ENCODE peak calls at places on chromosome 11, in six cellular contexts. I is breast epithelium, D is GM12892, X is endothelial cell of umbilical vein, N is stomach, O is HepG2. Q is an unnamed sample.
A peak's percentile ranks its signal among the peaks of the same experiment; 100 is the strongest.

GRCh38 chr11:118870396-118871343 is 13.0 kb upstream of the CXCR5 start:
- DNase-seq in N (no peak), O (peak; percentile 28), X (no peak), I (peak; percentile 41), D (no peak), Q (peak; percentile 82)

GRCh38 chr11:12853652-12854296 is 155.3 kb upstream of the RASSF10 start:
- DNase-seq in I (no peak), N (peak; percentile 71), X (no peak), D (no peak), O (no peak), Q (no peak)

GRCh38 chr11:47886096-47886495 is 37.9 kb upstream of the NUP160 start:
- DNase-seq in D (no peak), N (no peak), I (no peak), O (no peak), X (peak; percentile 87), Q (peak; percentile 71)

GRCh38 chr11:134528453-134528852 is 116.4 kb upstream of the B3GAT1 start:
- DNase-seq in O (no peak), N (no peak), X (no peak), D (no peak), I (no peak), Q (peak; percentile 24)

GRCh38 chr11:126416542-126417090 is 61.1 kb downstream of the ST3GAL4 start:
- DNase-seq in N (peak; percentile 88), D (peak; percentile 68), O (no peak), I (peak; percentile 67), X (peak; percentile 91), Q (peak; percentile 96)

GRCh38 chr11:72411623-72412532 is 22.5 kb downstream of the CLPB start:
- DNase-seq in I (peak; percentile 28), X (no peak), D (no peak), N (no peak), O (peak; percentile 70), Q (peak; percentile 72)

GRCh38 chr11:124113890-124114289 is 1.4 kb upstream of the VWA5A start:
- DNase-seq in I (no peak), X (peak; percentile 51), O (no peak), D (no peak), N (no peak), Q (no peak)

GRCh38 chr11:76783901-76784813 is 1.0 kb downstream of the TSKU start:
- DNase-seq in O (peak; percentile 79), N (peak; percentile 56), I (peak; percentile 50), X (peak; percentile 84), D (no peak), Q (peak; percentile 81)

GRCh38 chr11:131530411-131530810 is 160.0 kb downstream of the NTM start:
- DNase-seq in D (no peak), O (no peak), N (no peak), X (no peak), I (no peak), Q (no peak)

GRCh38 chr11:130765951-130766649 is 150.2 kb downstream of the SNX19 start:
- DNase-seq in N (no peak), O (no peak), I (no peak), D (no peak), X (no peak), Q (no peak)

GRCh38 chr11:72568861-72569260 is 105.4 kb downstream of the PDE2A start:
- DNase-seq in D (no peak), N (no peak), I (no peak), X (no peak), O (no peak), Q (no peak)

GRCh38 chr11:101445761-101446160 is 138.0 kb downstream of the TRPC6 start:
- DNase-seq in N (no peak), I (no peak), D (no peak), X (no peak), O (no peak), Q (no peak)

GRCh38 chr11:620935-621814 is 3.6 kb downstream of the CDHR5 start:
- DNase-seq in O (no peak), X (no peak), I (no peak), D (no peak), N (no peak), Q (peak; percentile 64)

GRCh38 chr11:130179396-130180306 is 20.1 kb downstream of the ST14 start:
- DNase-seq in D (no peak), N (no peak), X (no peak), O (no peak), I (no peak), Q (no peak)

GRCh38 chr11:124222407-124222806 is 18.5 kb upstream of the OR8G1 start:
- DNase-seq in O (no peak), I (no peak), X (no peak), D (no peak), N (no peak), Q (no peak)

GRCh38 chr11:78830277-78830676 is 255.6 kb upstream of the NARS2 start:
- DNase-seq in N (no peak), O (no peak), I (no peak), X (no peak), D (no peak), Q (no peak)

GRCh38 chr11:58674609-58675008 is 52.1 kb downstream of the CNTF start:
- DNase-seq in N (peak; percentile 63), X (no peak), O (no peak), D (no peak), I (no peak), Q (no peak)

GRCh38 chr11:111283945-111284481 is 14.3 kb upstream of the POU2AF3 start:
- DNase-seq in O (no peak), I (no peak), N (peak; percentile 67), X (no peak), D (no peak), Q (no peak)

GRCh38 chr11:109960831-109961230 is 132.4 kb upstream of the ZC3H12C start:
- DNase-seq in I (no peak), X (no peak), D (no peak), O (no peak), N (no peak), Q (no peak)

GRCh38 chr11:46633291-46634217 is 16.2 kb downstream of the ATG13 start:
- DNase-seq in O (peak; percentile 49), X (no peak), D (no peak), I (no peak), N (no peak), Q (no peak)

GRCh38 chr11:46991391-46991790 is 54.8 kb downstream of the CSTPP1 start:
- DNase-seq in I (no peak), D (no peak), X (no peak), O (no peak), N (no peak), Q (no peak)

GRCh38 chr11:40403321-40403720 is 1056.1 kb downstream of the LRRC4C start:
- DNase-seq in N (no peak), I (no peak), D (no peak), O (no peak), X (no peak), Q (no peak)

GRCh38 chr11:20451568-20451967 is 64.1 kb downstream of the PRMT3 start:
- DNase-seq in X (no peak), I (no peak), D (no peak), O (no peak), N (no peak), Q (no peak)

GRCh38 chr11:57547854-57548377 is 10.5 kb downstream of the SMTNL1 start:
- DNase-seq in X (peak; percentile 23), N (no peak), O (no peak), I (no peak), D (peak; percentile 43), Q (no peak)

GRCh38 chr11:70095541-70096252 is 17.6 kb downstream of the ANO1 start:
- DNase-seq in D (no peak), I (no peak), N (no peak), X (no peak), O (no peak), Q (no peak)

GRCh38 chr11:112543390-112543789 is 282.7 kb upstream of the PLET1 start:
- DNase-seq in D (no peak), I (no peak), X (no peak), N (no peak), O (no peak), Q (no peak)
- TF ChIP-seq POLR2AphosphoS5 in D (no peak), I (no peak), X (no peak), N (no peak), O (no peak), Q (no peak)

DNA sequence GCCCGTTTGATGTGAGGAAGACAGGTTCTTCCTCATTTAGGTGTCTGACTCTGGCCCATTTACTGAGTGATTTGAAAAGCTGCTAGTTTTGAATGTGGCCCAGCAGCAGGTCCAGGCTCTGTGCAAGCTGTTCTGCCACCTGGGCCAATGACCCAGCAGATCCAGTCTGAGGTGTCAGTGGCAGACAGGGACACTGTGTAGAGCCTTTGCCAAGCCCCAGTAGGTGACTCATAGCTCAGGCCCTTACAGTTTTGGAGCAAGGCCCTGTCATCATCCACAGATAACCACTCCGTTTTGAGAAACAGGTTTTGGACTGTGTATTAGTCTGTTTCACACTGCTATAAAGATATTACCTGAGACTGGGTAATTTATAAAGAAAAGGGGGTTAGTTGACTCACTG is 23.9 kb downstream of the TSPAN32 start:
- DNase-seq in N (no peak), X (no peak), D (no peak), O (no peak), I (peak; percentile 88), Q (no peak)
- TF ChIP-seq POLR2A in N (no peak), X (no peak), D (no peak), O (no peak), I (no peak), Q (no peak)

GRCh38 chr11:94647926-94648325 is 80.8 kb downstream of the PIWIL4 start:
- DNase-seq in D (no peak), I (no peak), O (no peak), X (no peak), N (no peak), Q (no peak)

GRCh38 chr11:94649254-94649653 is 82.1 kb downstream of the PIWIL4 start:
- DNase-seq in I (no peak), O (no peak), N (no peak), X (no peak), D (no peak), Q (no peak)

GRCh38 chr11:94648789-94649188 is 81.6 kb downstream of the PIWIL4 start:
- DNase-seq in X (no peak), I (no peak), N (no peak), D (no peak), O (no peak), Q (no peak)

GRCh38 chr11:94650756-94651155 is 83.6 kb downstream of the PIWIL4 start:
- DNase-seq in I (no peak), X (no peak), N (no peak), D (no peak), O (no peak), Q (peak; percentile 77)

GRCh38 chr11:94649925-94650623 is 82.9 kb downstream of the PIWIL4 start:
- DNase-seq in D (no peak), N (no peak), I (no peak), O (no peak), X (no peak), Q (no peak)
- TF ChIP-seq POLR2AphosphoS5 in D (no peak), N (no peak), I (no peak), O (no peak), X (no peak), Q (no peak)

GRCh38 chr11:116100016-116100415 is 595.8 kb upstream of the CADM1 start:
- DNase-seq in I (no peak), X (no peak), N (no peak), O (no peak), D (no peak), Q (no peak)

GRCh38 chr11:116101737-116102275 is 597.6 kb upstream of the CADM1 start:
- DNase-seq in D (no peak), N (no peak), O (no peak), I (no peak), X (no peak), Q (no peak)

GRCh38 chr11:116104480-116105174 is 600.4 kb upstream of the CADM1 start:
- DNase-seq in O (no peak), D (no peak), N (no peak), X (no peak), I (no peak), Q (no peak)

GRCh38 chr11:116096596-116096995 is 592.4 kb upstream of the CADM1 start:
- DNase-seq in D (no peak), X (no peak), O (no peak), N (no peak), I (no peak), Q (no peak)

GRCh38 chr11:116099541-116099940 is 595.3 kb upstream of the CADM1 start:
- DNase-seq in I (no peak), O (no peak), X (no peak), D (no peak), N (no peak), Q (no peak)
- TF ChIP-seq POLR2A in I (no peak), O (no peak), X (no peak), D (no peak), N (no peak), Q (no peak)